ENCODE peak calls at places on chromosomes 13 and 19, in nine cellular contexts. Q is cardiac fibroblast, S is Panc1, V is coronary artery, M is BJ, A is GM23338, G is prostate gland, I is progenitor cell of endocrine pancreas, W is fibroblast of lung. J is an unnamed sample.

GRCh38 chr19:1259206-1259872 is 9.8 kb upstream of the CIRBP start:
- DNase-seq in Q (peak), S (no peak), V (peak), M (no peak), A (peak), G (peak), I (no peak), W (peak), J (peak)

GRCh38 chr13:106534844-106535551 is 464 bp downstream of the EFNB2 start:
- DNase-seq in Q (peak), S (no peak), V (no peak), M (no peak), A (peak), G (no peak), I (peak), W (peak), J (peak)

GRCh38 chr19:2487780-2488330 is 11.9 kb downstream of the GADD45B start:
- DNase-seq in Q (no peak), S (no peak), V (no peak), M (no peak), A (no peak), G (no peak), I (no peak), W (no peak), J (no peak)

GRCh38 chr13:47000166-47000565 is 103.3 kb upstream of the HTR2A start:
- DNase-seq in Q (no peak), S (no peak), V (no peak), M (no peak), A (no peak), G (no peak), I (no peak), W (peak), J (peak)

GRCh38 chr19:28155265-28155664 is 1057.7 kb downstream of the UQCRFS1 start:
- DNase-seq in Q (no peak), S (no peak), V (no peak), M (no peak), A (no peak), G (no peak), I (no peak), W (no peak), J (no peak)

GRCh38 chr13:65825039-65825438 is 1405.1 kb downstream of the PCDH9 start:
- DNase-seq in Q (no peak), S (no peak), V (no peak), M (peak), A (no peak), G (no peak), I (no peak), W (no peak), J (no peak)

GRCh38 chr13:24097064-24097463 is 63.5 kb upstream of the SPATA13 start:
- DNase-seq in Q (peak), S (no peak), V (no peak), M (peak), A (no peak), G (no peak), I (no peak), W (peak), J (peak)

GRCh38 chr13:99757756-99758464 is 213.7 kb downstream of the ZIC5 start:
- DNase-seq in Q (no peak), S (no peak), V (no peak), M (no peak), A (no peak), G (no peak), I (no peak), W (no peak), J (no peak)

GRCh38 chr19:14746891-14747290 is 31.5 kb downstream of the ADGRE2 start:
- DNase-seq in Q (no peak), S (no peak), V (no peak), M (no peak), A (no peak), G (no peak), I (no peak), W (no peak), J (no peak)

GRCh38 chr19:17324357-17325114 is 10.1 kb downstream of the ANO8 start:
- DNase-seq in Q (no peak), S (no peak), V (no peak), M (no peak), A (no peak), G (no peak), I (no peak), W (no peak), J (no peak)
- TF ChIP-seq CTCF in Q (no peak), S (no peak), V (no peak), M (no peak), A (no peak), G (no peak), I (no peak), W (no peak), J (no peak)

DNA sequence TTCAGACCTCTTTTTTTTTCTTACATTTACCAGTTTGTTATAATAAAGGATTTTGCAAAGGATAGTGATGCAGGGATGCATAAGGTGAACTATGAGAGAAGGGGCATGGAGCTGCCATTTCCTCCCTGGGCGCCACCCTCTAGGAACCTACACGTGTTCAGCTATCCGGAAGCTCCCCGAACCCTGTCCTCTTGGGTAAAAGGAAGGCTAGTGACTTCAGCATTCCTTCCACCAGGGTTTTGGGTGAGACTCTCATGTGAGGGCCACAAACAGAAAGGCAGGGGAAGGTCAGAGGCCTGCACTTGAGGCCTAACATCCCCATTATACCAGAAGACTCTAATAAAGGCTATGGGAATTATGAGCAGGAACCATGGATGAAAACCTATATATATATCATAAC is 57.3 kb downstream of the IFT88 start:
- DNase-seq in Q (no peak), S (no peak), V (no peak), M (no peak), A (peak), G (no peak), I (no peak), W (no peak), J (no peak)
- TF ChIP-seq CTCF in Q (no peak), S (no peak), V (no peak), M (no peak), A (peak), G (no peak), I (no peak), W (peak), J (no peak)

GRCh38 chr13:91946498-91947070 is 548.2 kb downstream of the GPC5 start:
- DNase-seq in Q (peak), S (peak), V (no peak), M (no peak), A (peak), G (no peak), I (no peak), W (peak), J (no peak)
- TF ChIP-seq CTCF in Q (peak), S (peak), V (no peak), M (no peak), A (peak), G (no peak), I (peak), W (peak), J (no peak)

DNA sequence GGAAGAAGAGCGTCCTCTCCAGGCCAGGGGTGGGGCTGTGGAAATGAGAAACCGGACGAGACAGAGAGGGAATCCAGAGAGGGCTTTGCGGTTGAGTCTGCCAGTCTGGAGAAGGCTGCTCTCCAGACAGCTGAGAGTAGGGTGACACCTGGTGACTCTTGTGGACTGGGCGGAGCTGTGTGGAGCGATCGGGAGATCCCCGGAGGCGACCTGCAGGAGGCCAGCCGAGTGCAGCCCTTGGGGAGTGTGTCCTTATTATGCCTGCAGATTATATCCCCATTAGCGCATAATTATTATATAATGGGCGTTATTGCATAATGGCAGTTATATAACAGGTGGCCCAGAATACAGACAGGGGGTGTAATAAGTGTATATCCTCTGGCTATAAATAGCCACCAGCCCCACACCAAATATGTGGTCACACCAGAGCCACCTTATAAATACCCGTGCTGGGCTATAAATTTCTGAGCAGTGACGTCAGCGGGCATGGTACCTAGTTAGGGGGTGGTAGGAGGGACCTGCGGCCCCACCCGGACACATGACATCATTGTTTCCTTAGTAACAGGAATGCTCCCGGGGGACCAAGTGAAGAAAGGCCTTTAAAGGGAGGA is 41.2 kb downstream of the NFIX start:
- DNase-seq in Q (peak), S (no peak), V (no peak), M (no peak), A (no peak), G (no peak), I (no peak), W (no peak), J (peak)
- TF ChIP-seq CTCF in Q (no peak), S (no peak), V (no peak), M (no peak), A (peak), G (no peak), I (no peak), W (no peak), J (peak)

GRCh38 chr19:39212377-39212742 is 8.3 kb upstream of the SYCN start:
- DNase-seq in Q (no peak), S (peak), V (no peak), M (no peak), A (peak), G (no peak), I (no peak), W (peak), J (peak)
- TF ChIP-seq CTCF in Q (peak), S (no peak), V (no peak), M (peak), A (peak), G (no peak), I (peak), W (peak), J (peak)

DNA sequence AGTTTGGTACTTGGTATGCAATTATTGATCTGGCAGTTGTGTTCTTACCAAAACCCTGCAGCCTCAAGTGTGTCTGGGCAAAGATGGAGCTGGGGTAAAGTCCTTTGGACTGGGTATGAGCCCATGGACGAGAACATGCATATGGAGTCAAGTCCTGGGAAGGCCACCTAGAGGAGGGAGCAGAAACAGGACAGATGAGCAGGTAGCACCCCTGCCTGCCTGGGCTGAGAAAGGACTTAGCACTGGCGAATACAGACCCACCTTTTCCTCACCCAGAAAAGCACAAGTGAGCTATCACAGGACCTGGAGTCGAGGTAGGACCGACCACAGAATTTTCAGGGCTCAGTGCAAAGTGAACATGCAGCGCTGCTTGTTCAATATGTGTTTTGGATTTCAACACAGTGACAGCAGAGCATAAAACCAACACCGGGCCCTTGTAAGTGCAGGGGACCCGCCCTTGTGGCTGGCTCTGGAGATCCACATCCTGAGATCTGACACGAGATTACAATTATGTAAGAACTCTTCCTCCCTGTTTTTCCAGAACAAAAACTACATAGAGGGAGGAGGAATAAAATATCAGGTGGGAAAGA is 25.9 kb downstream of the IGFL2 start:
- DNase-seq in Q (no peak), S (no peak), V (no peak), M (no peak), A (peak), G (peak), I (no peak), W (no peak), J (no peak)
- TF ChIP-seq CTCF in Q (no peak), S (no peak), V (no peak), M (no peak), A (peak), G (no peak), I (no peak), W (no peak), J (no peak)

DNA sequence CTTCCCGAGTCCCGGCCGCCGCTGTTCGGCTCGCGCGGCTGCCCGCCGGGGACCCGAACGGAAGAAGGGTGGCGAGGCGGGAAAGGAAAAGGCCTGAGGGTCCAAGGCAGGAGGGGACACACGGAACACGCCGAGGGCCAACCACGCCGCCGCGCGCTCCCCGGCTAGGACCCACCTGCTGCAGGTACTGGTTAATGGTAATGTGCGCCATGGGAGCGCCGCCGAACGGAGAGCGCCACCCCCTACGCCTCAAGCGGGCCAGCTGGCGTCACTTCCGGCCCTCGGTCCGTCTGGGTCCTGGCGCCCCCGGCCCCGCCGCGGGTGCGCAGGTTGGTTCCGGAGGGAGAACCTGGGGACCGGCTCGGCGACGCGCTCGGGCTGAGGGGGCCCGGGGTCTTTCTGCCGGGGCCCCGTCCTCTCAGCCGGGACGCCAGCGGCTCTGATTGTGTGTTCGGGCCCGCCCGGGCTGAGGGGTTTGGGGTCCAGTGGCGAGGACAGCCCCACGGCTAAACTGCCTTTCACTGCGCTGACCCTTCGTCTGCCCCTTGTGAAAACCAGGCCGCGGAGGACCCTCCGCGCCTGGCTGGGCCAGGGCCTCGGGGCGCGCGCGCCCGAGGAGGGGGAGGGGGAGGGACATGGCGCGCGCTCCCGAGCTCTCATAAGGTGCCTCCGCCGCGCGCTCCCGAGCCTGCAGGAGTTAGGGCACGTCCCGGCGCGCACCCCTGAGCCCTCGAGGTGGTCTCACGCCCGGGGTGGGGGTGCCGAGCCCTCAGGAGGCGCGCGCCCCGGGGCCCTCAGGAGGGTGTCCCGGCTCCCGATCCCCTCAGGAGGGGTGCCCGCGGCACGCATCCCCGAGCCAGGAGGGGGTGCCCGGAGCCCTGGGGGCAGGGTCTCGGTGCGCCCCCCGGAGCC is at the start of gene PCID2:
- DNase-seq in Q (peak), S (no peak), V (peak), M (no peak), A (peak), G (peak), I (peak), W (peak), J (peak)
- TF ChIP-seq CTCF in Q (no peak), S (no peak), V (no peak), M (no peak), A (no peak), G (no peak), I (peak), W (no peak), J (no peak)

DNA sequence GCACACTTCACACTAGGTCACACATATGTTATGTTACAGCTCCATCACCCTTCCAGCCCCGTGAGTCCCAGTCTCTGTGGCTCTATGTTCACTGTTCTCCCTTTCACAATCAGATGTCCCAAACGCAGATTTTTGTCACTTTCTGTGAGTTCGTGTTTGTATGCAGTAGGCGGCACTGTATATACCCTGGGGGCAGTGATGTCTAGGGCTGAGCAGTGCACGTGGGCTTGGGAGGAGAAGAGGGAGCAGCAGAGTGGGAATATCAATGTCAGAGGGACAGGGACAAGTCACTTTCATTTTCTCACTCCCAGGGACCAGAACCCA is 22.0 kb downstream of the PSG1 start:
- DNase-seq in Q (no peak), S (no peak), V (no peak), M (no peak), A (no peak), G (no peak), I (no peak), W (no peak), J (no peak)
- TF ChIP-seq CTCF in Q (no peak), S (peak), V (no peak), M (no peak), A (no peak), G (no peak), I (no peak), W (no peak), J (no peak)

GRCh38 chr13:112510002-112510780 is 77.8 kb downstream of the TUBGCP3 start:
- DNase-seq in Q (peak), S (no peak), V (no peak), M (no peak), A (peak), G (peak), I (no peak), W (peak), J (peak)
- TF ChIP-seq CTCF in Q (peak), S (peak), V (peak), M (peak), A (peak), G (peak), I (peak), W (peak), J (peak)

DNA sequence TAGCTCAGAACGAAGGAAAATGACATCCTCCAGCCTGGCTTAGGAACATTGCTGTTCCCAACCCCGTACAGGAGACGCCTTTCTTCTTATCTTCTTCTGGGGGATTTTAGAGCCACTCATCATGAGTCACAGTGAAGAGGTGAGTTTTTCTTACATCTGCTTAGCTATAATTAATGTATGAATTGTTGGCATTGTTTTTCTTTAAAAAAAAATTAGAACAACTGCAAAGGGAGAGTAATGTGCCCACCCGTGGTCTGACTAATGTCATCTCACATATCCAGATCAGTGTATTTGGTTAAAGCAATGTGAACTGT is 310.6 kb upstream of the TSHZ3 start:
- DNase-seq in Q (no peak), S (no peak), V (no peak), M (no peak), A (no peak), G (no peak), I (no peak), W (no peak), J (no peak)
- TF ChIP-seq CTCF in Q (no peak), S (no peak), V (no peak), M (no peak), A (no peak), G (no peak), I (no peak), W (no peak), J (no peak)